ENCODE peak calls at places on chromosomes 11 and 22, in five cellular contexts. C is uterus, O is SK-N-SH, R is pancreas, Z is sigmoid colon. K is an unnamed sample. For H3K36me3, the result is how much of the 10 kb centered on the place peaks cover.

GRCh38 chr11:68229601-68230000 is 16.5 kb upstream of the KMT5B start:
- DNase-seq in C (no peak), O (no peak), R (no peak), Z (no peak), K (no peak)

GRCh38 chr11:61683116-61683515 is 2.9 kb downstream of the DAGLA start:
- DNase-seq in C (no peak), O (peak), R (no peak), Z (no peak), K (no peak)

GRCh38 chr22:21837184-21837979 is 30.1 kb downstream of the MAPK1 start:
- DNase-seq in C (no peak), O (no peak), R (no peak), Z (no peak), K (peak)

GRCh38 chr11:90434858-90435257 is 212.0 kb upstream of the CHORDC1 start:
- DNase-seq in C (no peak), O (no peak), R (no peak), Z (no peak), K (peak)

GRCh38 chr11:77559686-77560425 is 29.9 kb upstream of the AQP11 start:
- DNase-seq in C (no peak), O (no peak), R (no peak), Z (no peak), K (no peak)

GRCh38 chr11:33451364-33451763 is 194.2 kb downstream of the HIPK3 start:
- DNase-seq in C (no peak), O (no peak), R (no peak), Z (no peak), K (no peak)

GRCh38 chr11:120618399-120618798 is 106.9 kb downstream of the GRIK4 start:
- DNase-seq in C (no peak), O (no peak), R (no peak), Z (no peak), K (no peak)

GRCh38 chr11:71200172-71200716 is 52.1 kb downstream of the SHANK2 start:
- DNase-seq in C (no peak), O (no peak), R (no peak), Z (no peak), K (no peak)

GRCh38 chr11:134573857-134574256 is 161.8 kb upstream of the B3GAT1 start:
- DNase-seq in C (no peak), O (no peak), R (no peak), Z (peak), K (no peak)

GRCh38 chr11:67698247-67698646 is 23.8 kb upstream of the ALDH3B2 start:
- DNase-seq in C (no peak), O (no peak), R (no peak), Z (no peak), K (no peak)

GRCh38 chr11:16169946-16170345 is 186.4 kb downstream of the SOX6 start:
- DNase-seq in C (no peak), O (peak), R (no peak), Z (no peak), K (no peak)

GRCh38 chr22:46320716-46321386 is 14.7 kb upstream of the TRMU start:
- DNase-seq in C (no peak), O (no peak), R (peak), Z (no peak), K (no peak)

GRCh38 chr11:65115361-65116082 is 2.0 kb downstream of the ZNHIT2 start:
- DNase-seq in C (no peak), O (no peak), R (peak), Z (no peak), K (no peak)

GRCh38 chr11:86067230-86068137 is 1.4 kb downstream of the PICALM start:
- DNase-seq in C (no peak), O (no peak), R (no peak), Z (no peak), K (no peak)

GRCh38 chr11:112448806-112449205 is 188.1 kb upstream of the PLET1 start:
- DNase-seq in C (no peak), O (no peak), R (no peak), Z (no peak), K (no peak)

GRCh38 chr11:118876261-118876660 is 7.4 kb upstream of the CXCR5 start:
- DNase-seq in C (no peak), O (no peak), R (no peak), Z (no peak), K (no peak)

DNA sequence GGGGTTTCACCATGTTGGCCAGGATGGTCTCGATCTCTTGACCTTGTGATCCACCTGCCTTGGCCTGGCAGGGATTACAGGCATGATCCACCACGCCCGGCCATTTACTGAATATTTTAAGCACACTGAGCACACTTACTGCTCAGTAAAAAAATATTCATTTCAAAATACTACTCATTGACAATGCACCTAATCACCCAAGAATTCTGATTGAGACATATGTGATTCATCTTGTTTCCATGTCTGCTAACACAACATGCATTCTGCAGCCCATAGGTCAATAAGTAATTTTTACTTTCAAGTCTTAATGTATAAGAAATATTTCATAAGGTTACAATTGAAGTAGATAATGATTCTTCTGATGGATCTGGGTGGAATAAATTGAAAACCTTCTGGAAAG is 4.2 kb upstream of the OR52J3 start:
- DNase-seq in C (no peak), O (no peak), R (no peak), Z (no peak), K (no peak)
- TF ChIP-seq CTCF in C (no peak), O (no peak), R (no peak), Z (no peak), K (no peak)

GRCh38 chr11:46321757-46322156 is 25.5 kb upstream of the DGKZ start:
- DNase-seq in C (no peak), O (no peak), R (no peak), Z (no peak), K (no peak)

GRCh38 chr11:46315033-46315738 is 32.1 kb upstream of the DGKZ start:
- DNase-seq in C (peak), O (peak), R (peak), Z (peak), K (peak)

GRCh38 chr11:46319074-46319453 is 28.2 kb upstream of the DGKZ start:
- DNase-seq in C (no peak), O (no peak), R (no peak), Z (no peak), K (no peak)

GRCh38 chr11:46315783-46316563 is 31.3 kb upstream of the DGKZ start:
- DNase-seq in C (no peak), O (no peak), R (peak), Z (no peak), K (peak)
- H3K36me3 ChIP-seq in C (under half), O (half or more), R (under half), Z (under half), K (under half)

DNA sequence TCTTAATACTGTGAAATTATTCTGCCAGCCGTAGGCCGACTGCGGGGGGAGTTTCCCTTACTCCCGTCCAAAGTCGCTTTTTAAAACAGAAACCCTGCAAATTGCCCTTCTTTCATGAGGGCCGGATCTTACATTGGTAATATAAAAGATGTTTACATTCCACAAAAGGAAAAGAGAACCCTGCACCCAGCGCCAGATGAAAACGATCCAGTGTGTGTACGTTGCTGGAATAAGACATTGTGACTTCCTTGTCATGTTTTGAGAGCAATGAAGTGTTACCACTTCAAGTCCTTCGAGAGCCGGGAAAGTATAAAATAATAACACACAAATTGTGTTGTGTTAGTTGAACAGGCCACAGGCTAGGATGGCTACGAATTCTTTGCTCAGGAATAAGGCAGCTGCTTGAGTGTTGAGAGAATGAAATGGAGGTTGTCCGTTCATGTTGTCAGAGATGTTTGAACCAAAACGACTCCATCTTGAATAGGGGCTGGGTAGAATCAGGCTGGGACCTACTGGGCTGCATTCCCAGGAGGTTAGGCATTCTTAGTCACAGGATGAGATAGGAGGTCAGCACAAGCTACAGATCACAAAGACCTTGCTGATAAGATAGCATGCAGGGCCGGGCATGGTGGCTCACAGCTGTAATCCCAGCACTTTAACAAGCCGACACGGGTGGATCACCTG is 5.4 kb upstream of the ARHGAP8 start:
- DNase-seq in C (no peak), O (no peak), R (no peak), Z (no peak), K (peak)
- H3K27ac ChIP-seq in C (no peak), O (no peak), R (peak), Z (no peak), K (peak)

GRCh38 chr11:59754859-59755700 is at the start of gene STX3:
- DNase-seq in C (peak), O (peak), R (peak), Z (peak), K (peak)

GRCh38 chr11:59755701-59756495 is 722 bp downstream of the STX3 start:
- DNase-seq in C (peak), O (peak), R (peak), Z (peak), K (peak)

GRCh38 chr11:59756496-59756840 is 1.3 kb downstream of the STX3 start:
- DNase-seq in C (no peak), O (no peak), R (no peak), Z (no peak), K (no peak)

GRCh38 chr11:59758638-59759037 is 3.5 kb downstream of the STX3 start:
- DNase-seq in C (no peak), O (no peak), R (no peak), Z (no peak), K (no peak)

GRCh38 chr11:59756845-59757244 is 1.7 kb downstream of the STX3 start:
- DNase-seq in C (peak), O (no peak), R (peak), Z (peak), K (peak)
- TF ChIP-seq CTCF in C (no peak), O (no peak), R (no peak), Z (no peak), K (no peak)

GRCh38 chr11:46380340-46381045 is 976 bp upstream of the MDK start:
- DNase-seq in C (peak), O (peak), R (peak), Z (peak), K (peak)
- H3K36me3 ChIP-seq in C (under half), O (under half), R (under half), Z (under half), K (under half)

DNA sequence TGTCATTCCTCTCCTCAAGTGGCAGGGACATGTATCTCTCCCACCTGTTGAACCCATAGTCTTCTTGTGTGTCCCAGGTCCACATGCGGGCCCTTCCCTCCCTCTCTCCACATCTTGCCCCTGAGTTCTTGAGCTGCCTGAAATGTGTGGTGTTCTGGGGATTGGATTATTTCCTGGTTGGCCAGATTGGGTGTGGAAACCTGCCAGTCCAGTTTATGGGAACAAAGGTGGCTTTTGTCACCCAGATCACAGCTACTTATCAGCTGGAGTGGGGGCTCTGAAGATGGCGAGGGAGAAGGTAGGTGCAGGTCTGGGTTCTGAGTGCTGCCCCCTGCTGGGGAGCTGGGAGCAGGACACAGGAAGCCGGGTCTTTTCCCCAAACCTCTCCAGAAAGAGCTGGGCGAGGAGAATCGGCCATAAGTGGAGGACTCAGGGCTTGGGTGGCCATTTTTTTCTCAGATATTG is 14.2 kb downstream of the DTX4 start:
- DNase-seq in C (no peak), O (peak), R (peak), Z (no peak), K (peak)
- H3K27ac ChIP-seq in C (no peak), O (no peak), R (no peak), Z (peak), K (no peak)